ENCODE peak calls at places on chromosome 12, in five cellular contexts. O is activated CD8-positive, alpha-beta memory T cell treated with anti-CD3 and anti-CD28 coated beads for 4 hours; T is stimulated activated naive CD4-positive, alpha-beta T cell; W is KBM-7; J is NCI-H446 treated with DMSO at 0.1 percent for 48 hours. L is an unnamed sample.

GRCh38 chr12:50937653-50938052 is 14.7 kb upstream of the HIGD1C start:
- DNase-seq in J (no peak), W (no peak), T (no peak), O (no peak), L (no peak)

GRCh38 chr12:94100254-94100653 is 48.1 kb upstream of the PLXNC1 start:
- DNase-seq in W (peak), T (no peak), J (peak), O (no peak), L (no peak)

GRCh38 chr12:123896786-123897185 is 75.8 kb downstream of the CCDC92 start:
- DNase-seq in T (no peak), O (no peak), J (no peak), W (no peak), L (no peak)

GRCh38 chr12:22529281-22530060 is 14.9 kb downstream of the C2CD5 start:
- DNase-seq in J (peak), O (no peak), W (peak), T (peak), L (no peak)

GRCh38 chr12:22283508-22283907 is 51.0 kb downstream of the ST8SIA1 start:
- DNase-seq in O (no peak), T (no peak), J (no peak), W (no peak), L (no peak)

GRCh38 chr12:13099066-13099909 is 4.2 kb downstream of the GSG1 start:
- DNase-seq in T (no peak), J (no peak), W (peak), O (no peak), L (no peak)

GRCh38 chr12:1846421-1847405 is 26.3 kb downstream of the LRTM2 start:
- DNase-seq in T (no peak), J (no peak), O (no peak), W (no peak), L (no peak)

GRCh38 chr12:125687820-125688219 is 622.6 kb downstream of the AACS start:
- DNase-seq in J (no peak), O (no peak), W (no peak), T (no peak), L (no peak)

GRCh38 chr12:70719084-70719483 is 81.9 kb upstream of the PTPRB start:
- DNase-seq in T (no peak), O (no peak), J (no peak), W (no peak), L (no peak)

GRCh38 chr12:8037046-8037663 is 4.6 kb downstream of the FOXJ2 start:
- DNase-seq in J (no peak), W (peak), O (no peak), T (peak), L (no peak)

L was measured in activated CD4-positive, CD25-positive, alpha-beta regulatory T cell.